ENCODE peak calls at places on chromosomes 16 and 17, in five cellular contexts. H is CD8-positive, alpha-beta memory T cell; S is IMR-90; Q is aorta; G is MM.1S. Z is an unnamed sample.
A peak's percentile ranks its signal among the peaks of the same experiment; 100 is the strongest.

GRCh38 chr17:27264068-27264812 is 29.7 kb upstream of the WSB1 start:
- DNase-seq in H (no peak), S (no peak), Q (no peak), G (no peak), Z (no peak)

GRCh38 chr17:49252148-49252682 is 21.6 kb upstream of the PHOSPHO1 start:
- DNase-seq in H (no peak), S (no peak), Q (no peak), G (no peak), Z (no peak)

GRCh38 chr16:15689290-15689689 is 39.2 kb downstream of the NDE1 start:
- DNase-seq in H (no peak), S (peak; percentile 49), Q (no peak), G (no peak), Z (no peak)

GRCh38 chr16:89922884-89923639 is at the start of gene TUBB3:
- DNase-seq in H (no peak), S (peak; percentile 77), Q (peak; percentile 90), G (peak; percentile 45), Z (no peak)

GRCh38 chr17:46179375-46179999 is 13.7 kb downstream of the KANSL1 start:
- DNase-seq in H (no peak), S (no peak), Q (no peak), G (no peak), Z (no peak)

GRCh38 chr17:76370261-76370993 is 14.0 kb upstream of the SPHK1 start:
- DNase-seq in H (no peak), S (peak; percentile 98), Q (peak; percentile 97), G (no peak), Z (no peak)

GRCh38 chr16:14362774-14363371 is 267.2 kb downstream of the PARN start:
- DNase-seq in H (no peak), S (peak; percentile 74), Q (no peak), G (no peak), Z (no peak)

GRCh38 chr17:30113213-30113612 is 3.4 kb upstream of the NSRP1 start:
- DNase-seq in H (no peak), S (no peak), Q (no peak), G (peak; percentile 88), Z (no peak)

GRCh38 chr17:18158022-18158600 is 25.5 kb upstream of the ALKBH5 start:
- DNase-seq in H (peak; percentile 92), S (peak; percentile 85), Q (peak; percentile 99), G (peak; percentile 90), Z (peak; percentile 94)

GRCh38 chr16:48831081-48831722 is 221.2 kb upstream of the N4BP1 start:
- DNase-seq in H (no peak), S (no peak), Q (no peak), G (no peak), Z (no peak)

GRCh38 chr17:29588561-29589411 is 662 bp downstream of the GIT1 start:
- DNase-seq in H (peak; percentile 46), S (peak; percentile 29), Q (peak; percentile 84), G (peak; percentile 36), Z (peak; percentile 35)

GRCh38 chr16:57859331-57859730 is 57.0 kb upstream of the KIFC3 start:
- DNase-seq in H (no peak), S (peak; percentile 34), Q (no peak), G (no peak), Z (no peak)

GRCh38 chr17:43337684-43338428 is 60.9 kb upstream of the ARL4D start:
- DNase-seq in H (no peak), S (no peak), Q (no peak), G (no peak), Z (no peak)

GRCh38 chr17:80348551-80349436 is 66.2 kb upstream of the ENDOV start:
- DNase-seq in H (no peak), S (peak; percentile 47), Q (peak; percentile 69), G (no peak), Z (no peak)

GRCh38 chr16:84237994-84238750 is 1.6 kb downstream of the KCNG4 start:
- DNase-seq in H (no peak), S (no peak), Q (no peak), G (no peak), Z (no peak)

GRCh38 chr16:22372882-22373661 is 1.3 kb downstream of the CDR2 start:
- DNase-seq in H (peak; percentile 24), S (no peak), Q (no peak), G (peak; percentile 22), Z (no peak)

GRCh38 chr16:84827897-84828296 is 8.1 kb downstream of the CRISPLD2 start:
- DNase-seq in H (no peak), S (no peak), Q (no peak), G (no peak), Z (no peak)

GRCh38 chr17:31588034-31588433 is 196.6 kb downstream of the RAB11FIP4 start:
- DNase-seq in H (no peak), S (no peak), Q (no peak), G (no peak), Z (no peak)

GRCh38 chr17:48520631-48521045 is 10.2 kb downstream of the HOXB1 start:
- DNase-seq in H (no peak), S (peak; percentile 67), Q (no peak), G (no peak), Z (no peak)

GRCh38 chr16:86611517-86611840 is 33.1 kb downstream of the FOXL1 start:
- DNase-seq in H (no peak), S (peak; percentile 90), Q (no peak), G (no peak), Z (no peak)

GRCh38 chr16:70018254-70018653 is 67.1 kb downstream of the CLEC18A start:
- DNase-seq in H (peak; percentile 68), S (peak; percentile 2), Q (no peak), G (peak; percentile 19), Z (peak; percentile 70)

GRCh38 chr17:47879028-47879585 is 16.9 kb upstream of the SP2 start:
- DNase-seq in H (no peak), S (peak; percentile 78), Q (peak; percentile 30), G (no peak), Z (no peak)

GRCh38 chr16:87380875-87381274 is 2.7 kb downstream of the FBXO31 start:
- DNase-seq in H (no peak), S (peak; percentile 61), Q (peak; percentile 8), G (no peak), Z (no peak)

GRCh38 chr16:81214745-81215166 is 23.7 kb upstream of the BCO1 start:
- DNase-seq in H (no peak), S (peak; percentile 15), Q (no peak), G (no peak), Z (no peak)

GRCh38 chr16:85819245-85819644 is 19.8 kb downstream of the COX4I1 start:
- DNase-seq in H (peak; percentile 69), S (peak; percentile 71), Q (peak; percentile 92), G (peak; percentile 65), Z (peak; percentile 68)

GRCh38 chr16:28597692-28598261 is 927 bp upstream of the SULT1A2 start:
- DNase-seq in H (no peak), S (no peak), Q (no peak), G (peak; percentile 41), Z (no peak)

DNA sequence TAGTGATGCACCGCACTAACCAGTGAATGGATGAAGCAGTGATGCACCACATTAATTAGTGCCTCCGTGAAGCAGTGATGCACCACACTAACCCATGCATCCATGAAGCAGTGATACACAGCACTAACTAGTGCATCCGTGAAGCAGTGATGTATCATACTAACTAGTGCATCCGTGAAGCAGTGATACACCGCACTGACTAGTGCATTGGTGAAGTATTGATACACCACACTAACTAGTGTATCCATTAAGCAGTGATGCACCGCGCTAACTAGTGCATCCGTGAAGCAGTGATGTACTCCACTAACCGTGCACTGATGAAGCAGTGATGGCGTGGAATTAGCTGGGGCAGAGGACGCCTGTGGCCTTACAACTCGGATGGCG is 80.6 kb upstream of the NKD1 start:
- DNase-seq in H (no peak), S (no peak), Q (no peak), G (no peak), Z (no peak)
- H3K27me3 ChIP-seq in H (peaks cover 3% of the 10 kb centered on the region), S (peaks cover 38% of the 10 kb centered on the region), Q (no peaks in the 10 kb centered on the region), G (peaks cover 6% of the 10 kb centered on the region), Z (no peaks in the 10 kb centered on the region)

GRCh38 chr16:30986129-30986991 is 1.4 kb downstream of the HSD3B7 start:
- DNase-seq in H (no peak), S (no peak), Q (peak; percentile 70), G (no peak), Z (no peak)
- H3K27ac ChIP-seq in H (no peak overlapping the region), S (no peak overlapping the region), Q (no peak overlapping the region), G (no peak overlapping the region), Z (no peak overlapping the region)

DNA sequence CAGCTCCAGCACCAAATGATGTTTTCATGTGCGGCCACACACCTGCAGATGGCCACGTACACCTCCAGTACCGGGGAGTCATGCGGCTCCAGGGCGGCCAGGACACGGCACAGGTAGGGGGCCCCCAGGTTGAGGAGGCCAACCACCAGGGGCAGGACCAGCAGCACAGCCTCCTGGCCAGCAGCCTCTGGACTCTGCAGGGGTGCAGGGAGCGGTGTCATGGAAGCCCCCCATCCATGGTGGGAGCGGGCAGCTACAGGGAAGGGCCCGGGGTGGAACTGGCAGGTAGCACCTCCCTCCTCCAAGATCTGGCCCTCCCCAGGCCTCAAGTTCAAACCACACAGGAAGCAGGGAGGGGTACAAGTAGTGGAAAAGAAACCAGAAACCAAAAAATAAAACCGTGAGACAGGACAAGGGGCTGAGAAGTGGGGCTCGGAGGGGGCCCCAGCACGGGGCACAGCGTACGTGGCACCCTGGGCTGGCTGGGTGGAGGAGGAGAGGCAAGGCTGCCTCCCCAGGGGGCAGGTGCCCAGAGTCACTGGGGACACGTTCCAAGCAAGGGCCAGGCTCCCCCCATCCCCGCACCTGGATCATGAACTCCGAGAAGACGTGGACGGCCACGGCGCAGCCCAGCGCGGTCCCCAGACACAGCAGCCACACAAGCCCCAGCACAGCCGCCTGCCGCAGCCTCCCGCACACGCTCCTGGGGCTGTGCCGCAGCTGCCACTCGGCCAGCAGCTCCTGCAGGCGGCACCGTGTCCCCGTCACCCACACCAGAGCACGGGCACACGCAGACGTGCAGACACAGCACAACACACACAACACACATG is 7.4 kb downstream of the TMC6 start:
- DNase-seq in H (peak; percentile 81), S (no peak), Q (no peak), G (peak; percentile 83), Z (peak; percentile 80)
- H3K4me1 ChIP-seq in H (peaks cover 81% of the 10 kb centered on the region), S (no peaks in the 10 kb centered on the region), Q (no peaks in the 10 kb centered on the region), G (peaks cover 34% of the 10 kb centered on the region), Z (peaks cover 60% of the 10 kb centered on the region)

GRCh38 chr17:83126275-83126930 is 47.0 kb downstream of the METRNL start:
- DNase-seq in H (no peak), S (no peak), Q (peak; percentile 70), G (no peak), Z (no peak)

GRCh38 chr17:83125515-83126274 is 46.3 kb downstream of the METRNL start:
- DNase-seq in H (peak; percentile 64), S (no peak), Q (peak; percentile 74), G (no peak), Z (peak; percentile 29)

GRCh38 chr17:83127431-83128160 is 48.2 kb downstream of the METRNL start:
- DNase-seq in H (no peak), S (no peak), Q (peak; percentile 60), G (no peak), Z (no peak)

GRCh38 chr17:83122834-83123233 is 43.4 kb downstream of the METRNL start:
- DNase-seq in H (no peak), S (no peak), Q (peak; percentile 57), G (no peak), Z (no peak)

DNA sequence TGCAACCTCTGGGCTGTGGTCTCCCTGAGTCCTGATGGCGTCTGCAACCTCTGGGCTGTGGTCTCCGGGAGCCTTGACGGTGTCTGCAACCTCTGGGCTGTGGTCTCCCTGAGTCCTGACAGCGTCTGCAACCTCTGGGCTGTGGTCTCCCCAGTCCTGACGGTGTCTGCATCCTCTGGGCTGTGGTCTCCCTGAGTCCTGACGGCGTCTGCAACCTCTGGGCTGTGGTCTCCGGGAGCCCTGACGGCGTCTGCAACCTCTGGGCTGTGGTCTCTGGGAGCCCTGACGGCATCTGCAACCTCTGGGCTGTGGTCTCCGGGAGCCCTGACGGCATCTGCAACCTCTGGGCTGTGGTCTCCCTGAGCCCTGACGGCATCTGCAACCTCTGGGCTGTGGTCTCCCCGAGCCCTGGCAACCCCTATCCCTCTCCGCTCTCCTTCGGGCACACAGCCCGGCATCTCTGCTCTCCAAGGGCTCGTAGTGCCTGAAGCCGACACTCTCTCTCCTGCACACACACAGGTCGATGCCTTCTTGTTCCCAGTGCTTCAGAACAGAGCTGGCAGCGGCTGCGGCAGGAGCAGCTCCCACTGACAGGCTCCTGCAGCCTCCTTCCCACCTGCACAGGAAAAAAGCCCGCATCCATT is 45.6 kb downstream of the METRNL start:
- DNase-seq in H (peak; percentile 58), S (no peak), Q (peak; percentile 66), G (no peak), Z (no peak)
- H3K27me3 ChIP-seq in H (peaks cover 12% of the 10 kb centered on the region), S (peaks cover 41% of the 10 kb centered on the region), Q (no peaks in the 10 kb centered on the region), G (peaks cover 81% of the 10 kb centered on the region), Z (peaks cover 4% of the 10 kb centered on the region)